ENCODE peak calls at places on chromosome 5, in five cellular contexts. H, G, V, T and W are unnamed samples.

GRCh38 chr5:132254321-132254977 is 3.0 kb upstream of the PDLIM4 start:
- DNase-seq in H (no peak), V (no peak), T (no peak), G (no peak), W (no peak)

GRCh38 chr5:9774472-9775079 is 144.4 kb upstream of the TAS2R1 start:
- DNase-seq in H (no peak), V (no peak), G (peak), T (no peak), W (peak)

GRCh38 chr5:137034764-137035479 is 464.2 kb downstream of the SPOCK1 start:
- DNase-seq in H (no peak), V (no peak), G (no peak), T (no peak), W (no peak)

GRCh38 chr5:141668601-141669265 is 13.3 kb downstream of the ARAP3 start:
- DNase-seq in T (no peak), V (no peak), H (no peak), G (no peak), W (peak)

GRCh38 chr5:91301459-91301858 is 81.7 kb downstream of the ARRDC3 start:
- DNase-seq in G (peak), T (no peak), H (no peak), V (no peak), W (peak)

GRCh38 chr5:142874537-142874936 is 104.4 kb downstream of the ARHGAP26 start:
- DNase-seq in G (peak), H (no peak), T (no peak), V (no peak), W (no peak)

GRCh38 chr5:84783003-84783402 is 398.3 kb upstream of the EDIL3 start:
- DNase-seq in V (no peak), H (no peak), T (no peak), G (no peak), W (no peak)

GRCh38 chr5:83927140-83927733 is 206.6 kb upstream of the HAPLN1 start:
- DNase-seq in V (peak), T (peak), H (no peak), G (peak), W (peak)

GRCh38 chr5:61313960-61314681 is 17.9 kb upstream of the ZSWIM6 start:
- DNase-seq in V (no peak), G (peak), H (no peak), T (no peak), W (peak)

DNA sequence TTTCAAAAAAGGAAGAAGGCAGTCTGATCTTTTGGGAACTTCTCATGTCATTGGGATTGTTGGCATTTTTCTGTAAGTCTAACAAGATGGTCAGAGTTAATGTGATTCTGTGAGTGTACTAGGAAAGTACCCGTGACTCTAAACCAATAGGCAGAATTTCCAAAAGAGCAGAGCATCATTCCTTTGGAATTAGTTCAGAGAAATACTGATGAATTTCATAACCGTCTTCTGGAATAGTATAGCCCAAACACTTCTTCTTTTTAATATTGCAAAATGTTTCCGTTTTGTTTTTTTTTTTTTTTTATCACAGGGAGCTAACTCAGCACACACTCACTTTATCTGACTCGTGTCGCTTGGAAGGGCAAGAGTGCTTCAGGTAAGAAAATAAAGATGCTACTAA is 407.4 kb downstream of the DTWD2 start:
- DNase-seq in V (no peak), G (no peak), T (no peak), H (no peak), W (no peak)
- TF ChIP-seq RCOR1 in V (no peak), G (no peak), T (no peak), H (no peak), W (no peak)

GRCh38 chr5:149636861-149637246 is 55.6 kb downstream of the ARHGEF37 start:
- DNase-seq in G (peak), V (peak), H (no peak), T (peak), W (peak)
- TF ChIP-seq RCOR1 in G (no peak), V (no peak), H (no peak), T (no peak), W (no peak)

GRCh38 chr5:76165029-76165428 is 81.8 kb downstream of the SV2C start:
- DNase-seq in G (no peak), V (no peak), H (no peak), T (no peak), W (no peak)

GRCh38 chr5:76174101-76174500 is 90.9 kb downstream of the SV2C start:
- DNase-seq in T (no peak), V (no peak), H (no peak), G (no peak), W (no peak)

GRCh38 chr5:76165961-76166360 is 82.8 kb downstream of the SV2C start:
- DNase-seq in T (no peak), G (no peak), V (no peak), H (no peak), W (peak)

GRCh38 chr5:76166886-76167576 is 83.8 kb downstream of the SV2C start:
- DNase-seq in V (no peak), H (no peak), T (no peak), G (no peak), W (no peak)

DNA sequence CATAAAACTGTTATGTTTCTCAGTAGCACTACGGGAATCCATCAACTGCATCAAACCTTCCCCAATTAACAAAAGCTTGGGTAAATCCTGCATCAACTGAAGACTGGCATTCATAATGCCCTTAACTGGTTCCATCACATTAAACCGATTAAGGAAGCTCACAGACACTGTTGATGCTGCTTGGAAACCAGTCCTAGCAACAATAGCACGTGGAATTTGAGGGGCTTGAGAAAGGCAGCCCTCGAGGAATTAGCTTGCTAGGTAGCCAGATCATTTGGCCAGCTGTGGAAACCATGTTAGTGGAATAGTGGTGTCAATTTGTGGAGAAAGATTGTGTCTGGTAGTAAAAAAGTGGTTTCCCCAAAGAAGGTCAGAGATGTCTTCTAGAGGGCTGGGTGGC is 86.4 kb downstream of the SV2C start:
- DNase-seq in G (no peak), H (no peak), V (peak), T (no peak), W (no peak)
- TF ChIP-seq RCOR1 in G (no peak), H (no peak), V (no peak), T (no peak), W (no peak)

GRCh38 chr5:179762079-179762780 is 29.6 kb downstream of the MAML1 start:
- DNase-seq in T (peak), H (peak), G (peak), V (peak), W (no peak)
- TF ChIP-seq RCOR1 in T (no peak), H (no peak), G (no peak), V (no peak), W (no peak)

DNA sequence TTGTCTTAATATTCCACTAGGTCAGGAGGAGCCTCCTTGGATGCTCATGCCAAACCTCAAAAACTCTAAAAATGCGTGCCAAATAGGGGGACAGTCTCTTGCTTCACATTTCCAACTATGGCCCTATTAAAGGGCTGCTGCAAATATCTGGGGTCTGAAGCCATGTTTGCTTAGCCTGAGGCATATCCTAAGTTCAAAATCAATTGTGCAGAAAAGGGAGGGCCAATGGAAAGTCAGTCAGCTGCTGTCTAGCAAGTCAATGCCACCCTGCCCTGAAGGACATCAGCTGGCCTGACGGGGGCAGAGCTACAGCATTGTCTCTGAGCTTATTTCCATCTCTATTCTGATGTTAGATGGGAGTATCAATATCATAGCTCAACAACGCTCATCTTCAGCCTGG is 93.6 kb downstream of the SH3TC2 start:
- DNase-seq in V (no peak), G (no peak), T (no peak), H (no peak), W (no peak)
- TF ChIP-seq RCOR1 in V (no peak), G (no peak), T (no peak), H (no peak), W (no peak)

DNA sequence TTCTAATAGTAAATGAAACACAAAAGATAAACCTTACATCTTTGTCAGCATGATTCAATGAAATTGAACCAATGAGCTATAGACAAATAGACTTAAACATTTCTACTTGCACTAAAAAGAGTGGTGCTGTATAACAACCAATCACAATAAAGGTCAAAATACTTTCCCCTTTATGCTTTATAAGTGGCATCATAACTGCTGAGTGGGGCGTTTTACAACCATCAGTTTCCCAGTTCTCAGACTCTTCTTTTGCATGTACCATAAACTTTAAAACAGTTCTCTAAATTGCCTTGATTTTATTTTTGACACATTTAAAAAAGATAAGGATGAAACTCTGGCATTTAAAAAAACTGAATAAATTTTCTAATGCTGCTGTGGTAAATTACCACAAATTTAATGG is 356.2 kb downstream of the NNT start:
- DNase-seq in T (no peak), G (no peak), V (no peak), H (no peak), W (no peak)
- TF ChIP-seq RCOR1 in T (no peak), G (no peak), V (no peak), H (no peak), W (no peak)

GRCh38 chr5:118806571-118806970 is 181.8 kb downstream of the DTWD2 start:
- DNase-seq in H (no peak), T (no peak), G (no peak), V (no peak), W (no peak)

GRCh38 chr5:118802335-118802734 is 186.0 kb downstream of the DTWD2 start:
- DNase-seq in G (no peak), V (no peak), T (no peak), H (no peak), W (no peak)
- TF ChIP-seq RCOR1 in G (no peak), V (no peak), T (no peak), H (no peak), W (no peak)

GRCh38 chr5:147759441-147759840 is 23.1 kb downstream of the JAKMIP2 start:
- DNase-seq in G (no peak), V (no peak), H (no peak), T (no peak), W (no peak)

GRCh38 chr5:147760086-147760485 is 22.4 kb downstream of the JAKMIP2 start:
- DNase-seq in G (no peak), T (no peak), V (no peak), H (no peak), W (no peak)

GRCh38 chr5:147753783-147754182 is 28.7 kb downstream of the JAKMIP2 start:
- DNase-seq in V (no peak), T (no peak), H (no peak), G (no peak), W (no peak)

GRCh38 chr5:147754372-147755122 is 28.0 kb downstream of the JAKMIP2 start:
- DNase-seq in T (no peak), G (no peak), H (no peak), V (no peak), W (no peak)

GRCh38 chr5:147756566-147756965 is 26.0 kb downstream of the JAKMIP2 start:
- DNase-seq in G (no peak), V (no peak), H (no peak), T (no peak), W (no peak)
- TF ChIP-seq RCOR1 in G (no peak), V (no peak), H (no peak), T (no peak), W (no peak)

GRCh38 chr5:54491326-54491725 is 26.2 kb upstream of the SNX18 start:
- DNase-seq in T (no peak), H (no peak), G (no peak), V (no peak), W (no peak)
- TF ChIP-seq RCOR1 in T (no peak), H (no peak), G (no peak), V (no peak), W (no peak)